ENCODE peak calls at places on chromosomes 3 and 15, in four cellular contexts. K is OCI-LY7, O is progenitor cell of endocrine pancreas, C is astrocyte of the spinal cord. N is an unnamed sample.

GRCh38 chr3:176839447-176839846 is 357.8 kb downstream of the TBL1XR1 start:
- DNase-seq in K (no peak), O (no peak), C (no peak), N (no peak)

GRCh38 chr15:66675456-66675855 is 26.6 kb upstream of the SMAD6 start:
- DNase-seq in K (no peak), O (no peak), C (no peak), N (no peak)

GRCh38 chr3:3631114-3631513 is 168.1 kb upstream of the LRRN1 start:
- DNase-seq in K (no peak), O (no peak), C (no peak), N (no peak)

GRCh38 chr3:14406336-14406735 is 3.9 kb downstream of the SLC6A6 start:
- DNase-seq in K (no peak), O (no peak), C (no peak), N (no peak)

GRCh38 chr15:70528270-70528706 is 235.1 kb downstream of the UACA start:
- DNase-seq in K (peak; percentile 83), O (no peak), C (peak; percentile 46), N (no peak)

GRCh38 chr3:36597422-36597821 is 166.9 kb downstream of the DCLK3 start:
- DNase-seq in K (no peak), O (no peak), C (peak; percentile 29), N (peak; percentile 11)

GRCh38 chr15:36808401-36809160 is 229.2 kb downstream of the CDIN1 start:
- DNase-seq in K (no peak), O (no peak), C (peak; percentile 3), N (no peak)

GRCh38 chr15:39919740-39920509 is at the start of gene GPR176:
- DNase-seq in K (no peak), O (peak; percentile 23), C (peak; percentile 88), N (peak; percentile 82)

GRCh38 chr3:34758630-34759261 is 880.6 kb upstream of the ARPP21 start:
- DNase-seq in K (no peak), O (no peak), C (no peak), N (no peak)

GRCh38 chr3:99927651-99928390 is 110.2 kb downstream of the CMSS1 start:
- DNase-seq in K (no peak), O (no peak), C (no peak), N (no peak)

GRCh38 chr15:54082836-54083492 is 104.7 kb downstream of the UNC13C start:
- DNase-seq in K (peak; percentile 32), O (peak; percentile 15), C (no peak), N (no peak)

GRCh38 chr3:178203152-178203551 is 333.1 kb upstream of the KCNMB2 start:
- DNase-seq in K (no peak), O (no peak), C (no peak), N (peak; percentile 37)

GRCh38 chr3:152203677-152204076 is 65.1 kb upstream of the MBNL1 start:
- DNase-seq in K (no peak), O (no peak), C (no peak), N (no peak)

GRCh38 chr15:27490867-27491595 is 520.0 kb downstream of the GABRG3 start:
- DNase-seq in K (no peak), O (no peak), C (peak; percentile 20), N (no peak)

GRCh38 chr15:58958811-58959210 is 25.3 kb upstream of the SLTM start:
- DNase-seq in K (no peak), O (no peak), C (no peak), N (no peak)

GRCh38 chr15:32649336-32649735 is 7.8 kb downstream of the SCG5 start:
- DNase-seq in K (no peak), O (no peak), C (peak; percentile 43), N (peak; percentile 32)

GRCh38 chr15:100433304-100433703 is 91.5 kb upstream of the ADAMTS17 start:
- DNase-seq in K (no peak), O (no peak), C (no peak), N (no peak)
- TF ChIP-seq CTCF in K (no peak), O (no peak), C (no peak), N (no peak)

DNA sequence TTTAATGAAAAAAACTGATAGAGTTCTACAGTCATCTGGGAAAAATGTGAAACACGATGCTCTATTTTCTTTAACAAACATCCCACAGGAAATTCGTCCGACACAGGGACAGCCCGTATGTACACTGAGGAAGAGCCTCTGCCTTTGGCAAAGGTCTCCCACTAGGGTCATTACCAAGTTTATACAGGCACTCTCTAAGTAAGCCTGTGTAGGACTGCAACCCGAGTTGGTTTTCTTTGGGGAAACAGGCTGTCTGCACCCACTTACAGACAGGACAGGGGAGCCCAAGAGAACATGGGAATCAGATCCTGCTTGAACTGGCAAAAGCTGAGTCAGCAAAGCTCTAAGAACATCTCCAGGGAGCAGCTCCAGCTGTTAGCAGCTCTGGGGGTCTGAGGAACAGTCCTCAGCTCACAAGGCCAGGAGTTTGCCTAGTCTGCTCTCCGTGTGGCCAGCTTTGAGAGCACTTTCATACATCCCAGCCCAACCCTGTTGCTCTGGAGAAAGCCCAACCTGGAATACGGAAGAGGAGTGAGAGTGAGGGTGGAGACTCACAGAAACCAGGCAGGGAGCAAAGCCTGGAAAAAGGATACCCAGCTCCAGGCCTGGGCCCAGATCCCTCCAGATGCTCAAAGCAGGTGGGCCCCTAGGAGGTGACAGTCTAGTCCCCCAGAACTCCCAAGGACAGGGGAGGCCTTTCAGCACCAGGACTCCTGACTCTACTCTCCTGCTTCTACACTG is 1.9 kb downstream of the TBC1D2B start:
- DNase-seq in K (no peak), O (no peak), C (peak; percentile 93), N (peak; percentile 88)
- TF ChIP-seq CTCF in K (no peak), O (no peak), C (no peak), N (no peak)

GRCh38 chr3:29167180-29167579 is 113.7 kb upstream of the RBMS3 start:
- DNase-seq in K (no peak), O (no peak), C (no peak), N (no peak)

GRCh38 chr3:29171583-29171990 is 109.3 kb upstream of the RBMS3 start:
- DNase-seq in K (peak; percentile 62), O (no peak), C (peak; percentile 58), N (no peak)

GRCh38 chr3:29170894-29171582 is 109.8 kb upstream of the RBMS3 start:
- DNase-seq in K (no peak), O (no peak), C (peak; percentile 60), N (peak; percentile 41)

GRCh38 chr3:29168686-29169085 is 112.2 kb upstream of the RBMS3 start:
- DNase-seq in K (no peak), O (no peak), C (no peak), N (no peak)

GRCh38 chr3:29169456-29169855 is 111.4 kb upstream of the RBMS3 start:
- DNase-seq in K (no peak), O (no peak), C (no peak), N (no peak)
- TF ChIP-seq CTCF in K (no peak), O (no peak), C (no peak), N (no peak)

GRCh38 chr15:94168250-94168649 is 63.1 kb upstream of the MCTP2 start:
- DNase-seq in K (peak; percentile 35), O (no peak), C (no peak), N (no peak)

GRCh38 chr15:94164202-94164807 is 67.1 kb upstream of the MCTP2 start:
- DNase-seq in K (peak; percentile 81), O (peak; percentile 59), C (peak; percentile 55), N (peak; percentile 50)

DNA sequence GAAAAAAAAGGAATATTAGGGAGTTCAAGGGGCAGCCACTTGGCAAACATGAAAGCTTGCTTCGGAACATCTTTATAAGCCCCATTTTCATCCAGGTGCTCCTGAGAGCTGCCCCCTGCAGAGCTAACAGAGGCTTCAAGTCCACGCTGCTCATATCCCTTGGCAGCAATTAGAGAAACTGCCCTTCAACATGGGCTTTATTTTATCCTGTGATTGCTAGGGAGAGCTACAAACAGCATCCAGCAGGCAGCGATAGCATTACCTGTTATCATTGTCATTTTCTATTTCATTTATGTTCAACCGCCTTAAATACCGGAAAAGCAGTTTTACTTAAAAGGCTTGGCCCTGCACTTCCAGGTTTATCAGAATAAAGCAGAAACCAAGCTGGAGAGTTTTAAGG is 68.4 kb upstream of the MCTP2 start:
- DNase-seq in K (no peak), O (no peak), C (no peak), N (no peak)
- TF ChIP-seq CTCF in K (no peak), O (no peak), C (no peak), N (no peak)

DNA sequence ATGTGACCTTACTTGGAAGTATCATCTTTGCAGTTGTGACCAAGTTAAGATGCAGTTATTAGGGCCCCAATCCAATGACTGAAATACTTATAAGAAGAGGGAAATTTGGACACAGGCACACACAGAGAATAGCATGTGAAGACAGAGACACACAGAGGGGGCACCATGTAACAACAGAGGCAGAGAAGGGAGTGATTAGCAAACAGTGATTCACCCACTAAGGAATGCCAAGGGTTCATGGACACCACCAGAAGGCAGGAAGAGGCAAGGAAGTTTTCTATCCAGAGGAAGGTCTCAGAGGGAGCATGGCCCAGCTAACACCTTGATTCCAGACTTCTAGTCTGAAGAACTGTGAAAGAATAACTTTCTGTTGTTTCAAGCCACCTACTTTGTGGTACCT is 25.0 kb downstream of the SIDT1 start:
- DNase-seq in K (no peak), O (no peak), C (peak; percentile 23), N (peak; percentile 51)
- TF ChIP-seq CTCF in K (no peak), O (no peak), C (peak; percentile 14), N (peak; percentile 36)

GRCh38 chr15:48582472-48583235 is 62.9 kb downstream of the FBN1 start:
- DNase-seq in K (no peak), O (no peak), C (peak; percentile 88), N (no peak)
- TF ChIP-seq CTCF in K (no peak), O (no peak), C (no peak), N (no peak)

DNA sequence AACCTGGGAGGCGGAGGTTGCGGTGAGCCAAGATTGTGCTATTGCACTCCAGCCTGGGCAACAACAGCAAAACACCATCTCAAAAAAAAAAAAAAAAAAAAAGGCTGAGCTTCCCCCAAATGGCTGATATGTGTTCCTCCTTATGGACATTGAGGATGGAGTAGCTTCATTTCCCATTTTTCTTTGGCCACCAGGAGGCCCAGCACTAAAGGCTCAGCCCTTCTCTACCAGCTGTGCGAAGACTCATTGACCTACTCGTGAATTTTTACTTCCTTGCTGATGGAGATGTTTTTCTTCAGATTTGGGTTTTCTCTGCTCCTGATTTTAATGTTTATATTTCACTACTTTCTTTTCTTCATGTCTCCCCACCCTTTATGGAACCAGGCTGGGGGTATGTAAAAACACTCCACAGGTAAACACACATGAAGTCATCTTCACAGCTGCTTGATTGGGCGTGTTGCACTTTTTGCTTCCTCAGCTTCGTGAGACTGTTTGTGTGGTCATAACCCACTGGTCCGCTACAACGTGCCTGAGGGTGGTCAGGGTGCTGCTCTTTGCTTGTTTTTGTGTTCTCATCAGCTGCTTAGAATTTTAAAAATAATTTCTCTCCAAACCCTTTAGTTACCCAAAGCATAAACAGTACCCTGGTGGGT is 13.5 kb downstream of the SEMA4B start:
- DNase-seq in K (no peak), O (no peak), C (no peak), N (no peak)
- TF ChIP-seq CTCF in K (no peak), O (peak; percentile 22), C (peak; percentile 46), N (peak; percentile 59)

GRCh38 chr3:1348547-1348946 is 255.7 kb downstream of the CNTN6 start:
- DNase-seq in K (no peak), O (no peak), C (peak; percentile 0), N (no peak)
- TF ChIP-seq CTCF in K (peak; percentile 24), O (no peak), C (no peak), N (no peak)